ENCODE peak calls at places on chromosomes 16 and 17, in four cellular contexts. One of them, this sample, is unnamed. For H3K36me3 and H3K4me1, the result is how much of the 10 kb centered on the place peaks cover.

GRCh38 chr17:18994626-18995025 is 9.9 kb downstream of the FAM83G start:
- DNase-seq in GM12878: no peak
- DNase-seq in ovary: no peak
- DNase-seq in astrocyte: no peak
- DNase-seq in this sample: no peak

GRCh38 chr17:47705536-47706481 is 11.8 kb downstream of the TBKBP1 start:
- DNase-seq in GM12878: no peak
- DNase-seq in ovary: no peak
- DNase-seq in astrocyte: no peak
- DNase-seq in this sample: peak

GRCh38 chr16:3971261-3971660 is 90.7 kb upstream of the CREBBP start:
- DNase-seq in GM12878: peak
- DNase-seq in ovary: no peak
- DNase-seq in astrocyte: peak
- DNase-seq in this sample: no peak

GRCh38 chr16:29926675-29927522 is 873 bp upstream of the KCTD13 start:
- DNase-seq in GM12878: no peak
- DNase-seq in ovary: no peak
- DNase-seq in astrocyte: no peak
- DNase-seq in this sample: no peak

GRCh38 chr16:1920727-1921155 is 2.5 kb upstream of the HS3ST6 start:
- DNase-seq in GM12878: no peak
- DNase-seq in ovary: no peak
- DNase-seq in astrocyte: no peak
- DNase-seq in this sample: no peak

GRCh38 chr17:71527311-71527710 is 593.5 kb upstream of the SOX9 start:
- DNase-seq in GM12878: no peak
- DNase-seq in ovary: no peak
- DNase-seq in astrocyte: peak
- DNase-seq in this sample: no peak

GRCh38 chr16:4158143-4159093 is 42.2 kb upstream of the ADCY9 start:
- DNase-seq in GM12878: no peak
- DNase-seq in ovary: no peak
- DNase-seq in astrocyte: no peak
- DNase-seq in this sample: no peak

GRCh38 chr17:45648642-45649041 is 135.5 kb upstream of the CRHR1 start:
- DNase-seq in GM12878: no peak
- DNase-seq in ovary: no peak
- DNase-seq in astrocyte: no peak
- DNase-seq in this sample: no peak

GRCh38 chr17:2361361-2361760 is 24.1 kb downstream of the SGSM2 start:
- DNase-seq in GM12878: no peak
- DNase-seq in ovary: peak
- DNase-seq in astrocyte: no peak
- DNase-seq in this sample: no peak

GRCh38 chr17:73899839-73900238 is 255.6 kb upstream of the SDK2 start:
- DNase-seq in GM12878: no peak
- DNase-seq in ovary: no peak
- DNase-seq in astrocyte: no peak
- DNase-seq in this sample: no peak

GRCh38 chr17:20151174-20151573 is 142.0 kb downstream of the SPECC1 start:
- DNase-seq in GM12878: no peak
- DNase-seq in ovary: no peak
- DNase-seq in astrocyte: no peak
- DNase-seq in this sample: no peak

GRCh38 chr17:12024332-12024731 is 3.7 kb downstream of the MAP2K4 start:
- DNase-seq in GM12878: no peak
- DNase-seq in ovary: no peak
- DNase-seq in astrocyte: peak
- DNase-seq in this sample: no peak

GRCh38 chr16:89770367-89770766 is 46.1 kb downstream of the FANCA start:
- DNase-seq in GM12878: no peak
- DNase-seq in ovary: no peak
- DNase-seq in astrocyte: no peak
- DNase-seq in this sample: no peak

GRCh38 chr17:44569459-44569858 is 12.2 kb downstream of the FZD2 start:
- DNase-seq in GM12878: no peak
- DNase-seq in ovary: no peak
- DNase-seq in astrocyte: no peak
- DNase-seq in this sample: no peak

GRCh38 chr17:45715787-45716186 is 68.3 kb upstream of the CRHR1 start:
- DNase-seq in GM12878: no peak
- DNase-seq in ovary: no peak
- DNase-seq in astrocyte: no peak
- DNase-seq in this sample: no peak

GRCh38 chr16:75261590-75262078 is 10.2 kb upstream of the BCAR1 start:
- DNase-seq in GM12878: no peak
- DNase-seq in ovary: no peak
- DNase-seq in astrocyte: no peak
- DNase-seq in this sample: no peak

GRCh38 chr17:8726951-8727555 is 17.6 kb downstream of the CCDC42 start:
- DNase-seq in GM12878: no peak
- DNase-seq in ovary: no peak
- DNase-seq in astrocyte: no peak
- DNase-seq in this sample: no peak

GRCh38 chr17:2423271-2423670 is 22.4 kb upstream of the MNT start:
- DNase-seq in GM12878: no peak
- DNase-seq in ovary: no peak
- DNase-seq in astrocyte: no peak
- DNase-seq in this sample: no peak

GRCh38 chr17:9228408-9229159 is 207.3 kb downstream of the NTN1 start:
- DNase-seq in GM12878: no peak
- DNase-seq in ovary: no peak
- DNase-seq in astrocyte: peak
- DNase-seq in this sample: no peak

GRCh38 chr17:49595328-49595727 is 19.7 kb downstream of the NXPH3 start:
- DNase-seq in GM12878: no peak
- DNase-seq in ovary: no peak
- DNase-seq in astrocyte: no peak
- DNase-seq in this sample: no peak

GRCh38 chr16:89905511-89906140 is 13.0 kb upstream of the MC1R start:
- DNase-seq in GM12878: no peak
- DNase-seq in ovary: no peak
- DNase-seq in astrocyte: no peak
- DNase-seq in this sample: no peak

GRCh38 chr16:535446-536405 is 8.2 kb downstream of the CAPN15 start:
- DNase-seq in GM12878: no peak
- DNase-seq in ovary: no peak
- DNase-seq in astrocyte: peak
- DNase-seq in this sample: no peak

GRCh38 chr17:59372138-59372751 is 40.8 kb downstream of the YPEL2 start:
- DNase-seq in GM12878: peak
- DNase-seq in ovary: no peak
- DNase-seq in astrocyte: peak
- DNase-seq in this sample: no peak

GRCh38 chr17:2947588-2947950 is 115.8 kb downstream of the OR1D5 start:
- DNase-seq in GM12878: no peak
- DNase-seq in ovary: no peak
- DNase-seq in astrocyte: no peak
- DNase-seq in this sample: no peak

GRCh38 chr16:1342526-1343427 is 8.9 kb downstream of the TSR3 start:
- DNase-seq in GM12878: peak
- DNase-seq in ovary: peak
- DNase-seq in astrocyte: peak
- DNase-seq in this sample: peak

GRCh38 chr17:28563475-28563874 is 7.8 kb downstream of the PIGS start:
- DNase-seq in GM12878: no peak
- DNase-seq in ovary: no peak
- DNase-seq in astrocyte: peak
- DNase-seq in this sample: no peak

GRCh38 chr17:53336281-53336680 is 486.4 kb upstream of the KIF2B start:
- DNase-seq in GM12878: no peak
- DNase-seq in ovary: no peak
- DNase-seq in astrocyte: peak
- DNase-seq in this sample: no peak

GRCh38 chr16:77739493-77739892 is 17.2 kb downstream of the NUDT7 start:
- DNase-seq in GM12878: no peak
- DNase-seq in ovary: no peak
- DNase-seq in astrocyte: peak
- DNase-seq in this sample: no peak

GRCh38 chr16:12434567-12434966 is 369.1 kb downstream of the CPPED1 start:
- DNase-seq in GM12878: no peak
- DNase-seq in ovary: no peak
- DNase-seq in astrocyte: no peak
- DNase-seq in this sample: no peak

GRCh38 chr17:82787081-82787848 is 35.4 kb downstream of the TBCD start:
- DNase-seq in GM12878: no peak
- DNase-seq in ovary: no peak
- DNase-seq in astrocyte: peak
- DNase-seq in this sample: no peak

GRCh38 chr17:71032746-71033273 is 863.5 kb downstream of the KCNJ2 start:
- DNase-seq in GM12878: no peak
- DNase-seq in ovary: no peak
- DNase-seq in astrocyte: no peak
- DNase-seq in this sample: no peak

GRCh38 chr17:60542066-60542465 is 16.0 kb upstream of the APPBP2 start:
- DNase-seq in GM12878: no peak
- DNase-seq in ovary: no peak
- DNase-seq in astrocyte: no peak
- DNase-seq in this sample: no peak

GRCh38 chr17:73815474-73815873 is 171.2 kb upstream of the SDK2 start:
- DNase-seq in GM12878: no peak
- DNase-seq in ovary: no peak
- DNase-seq in astrocyte: no peak
- DNase-seq in this sample: no peak

GRCh38 chr16:12231666-12232065 is 255.1 kb downstream of the SNX29 start:
- DNase-seq in GM12878: no peak
- DNase-seq in ovary: no peak
- DNase-seq in astrocyte: peak
- DNase-seq in this sample: no peak

GRCh38 chr17:59435238-59435637 is 103.8 kb downstream of the YPEL2 start:
- DNase-seq in GM12878: no peak
- DNase-seq in ovary: no peak
- DNase-seq in astrocyte: peak
- DNase-seq in this sample: no peak

DNA sequence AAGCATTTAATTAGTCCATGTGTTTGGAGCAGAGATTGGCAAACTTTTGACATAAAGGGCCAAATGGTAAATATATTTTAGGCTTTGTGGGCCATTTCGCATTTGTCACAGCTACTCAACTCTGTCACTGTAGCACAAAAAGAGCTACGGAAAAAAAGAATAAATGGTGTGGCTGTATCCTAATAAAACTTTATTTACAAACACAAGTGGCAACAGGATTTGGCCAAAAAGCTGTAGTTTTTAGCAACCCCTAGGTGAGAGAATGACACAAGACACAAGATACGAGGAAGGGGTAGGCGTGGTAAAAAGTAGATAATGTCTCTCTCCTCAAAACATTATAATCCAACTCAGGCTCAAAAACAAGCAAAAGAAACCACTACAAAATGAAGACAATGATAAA is 66.5 kb downstream of the TTC19 start:
- DNase-seq in GM12878: no peak
- DNase-seq in ovary: no peak
- DNase-seq in astrocyte: no peak
- DNase-seq in this sample: no peak
- H3K36me3 ChIP-seq in GM12878: half or more
- H3K36me3 ChIP-seq in ovary: under half
- H3K36me3 ChIP-seq in astrocyte: half or more
- H3K36me3 ChIP-seq in this sample: half or more

GRCh38 chr16:10240854-10241613 is 58.8 kb upstream of the GRIN2A start:
- DNase-seq in GM12878: no peak
- DNase-seq in ovary: no peak
- DNase-seq in astrocyte: peak
- DNase-seq in this sample: no peak
- H3K4me3 ChIP-seq in GM12878: no peak
- H3K4me3 ChIP-seq in ovary: no peak
- H3K4me3 ChIP-seq in astrocyte: no peak
- H3K4me3 ChIP-seq in this sample: no peak

GRCh38 chr17:81476097-81476496 is 36.5 kb downstream of the ACTG1 start:
- DNase-seq in GM12878: no peak
- DNase-seq in ovary: no peak
- DNase-seq in astrocyte: no peak
- DNase-seq in this sample: peak
- H3K4me1 ChIP-seq in GM12878: under half
- H3K4me1 ChIP-seq in ovary: under half
- H3K4me1 ChIP-seq in astrocyte: under half
- H3K4me1 ChIP-seq in this sample: under half

DNA sequence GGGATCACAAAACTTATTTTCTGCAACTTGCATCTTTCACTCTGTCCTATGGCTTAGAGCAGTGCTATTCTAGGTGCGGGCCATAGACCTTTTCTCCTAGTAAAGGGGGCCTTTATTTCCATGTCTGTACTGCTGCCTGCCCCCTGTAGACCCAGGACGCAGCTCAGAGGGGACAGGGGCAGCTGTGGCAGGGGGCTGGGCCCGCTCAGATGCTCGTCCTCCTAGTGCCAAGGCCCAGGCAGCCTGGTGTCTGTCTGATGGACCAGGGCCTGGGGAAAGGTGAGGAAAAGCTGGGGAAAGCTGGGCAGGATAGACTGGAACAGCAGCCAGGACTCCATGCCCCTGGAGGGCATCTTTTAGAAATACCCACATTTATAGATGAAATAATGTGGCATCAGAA is 25.6 kb downstream of the VAC14 start:
- DNase-seq in GM12878: no peak
- DNase-seq in ovary: no peak
- DNase-seq in astrocyte: no peak
- DNase-seq in this sample: no peak
- H3K36me3 ChIP-seq in GM12878: under half
- H3K36me3 ChIP-seq in ovary: under half
- H3K36me3 ChIP-seq in astrocyte: under half
- H3K36me3 ChIP-seq in this sample: under half

DNA sequence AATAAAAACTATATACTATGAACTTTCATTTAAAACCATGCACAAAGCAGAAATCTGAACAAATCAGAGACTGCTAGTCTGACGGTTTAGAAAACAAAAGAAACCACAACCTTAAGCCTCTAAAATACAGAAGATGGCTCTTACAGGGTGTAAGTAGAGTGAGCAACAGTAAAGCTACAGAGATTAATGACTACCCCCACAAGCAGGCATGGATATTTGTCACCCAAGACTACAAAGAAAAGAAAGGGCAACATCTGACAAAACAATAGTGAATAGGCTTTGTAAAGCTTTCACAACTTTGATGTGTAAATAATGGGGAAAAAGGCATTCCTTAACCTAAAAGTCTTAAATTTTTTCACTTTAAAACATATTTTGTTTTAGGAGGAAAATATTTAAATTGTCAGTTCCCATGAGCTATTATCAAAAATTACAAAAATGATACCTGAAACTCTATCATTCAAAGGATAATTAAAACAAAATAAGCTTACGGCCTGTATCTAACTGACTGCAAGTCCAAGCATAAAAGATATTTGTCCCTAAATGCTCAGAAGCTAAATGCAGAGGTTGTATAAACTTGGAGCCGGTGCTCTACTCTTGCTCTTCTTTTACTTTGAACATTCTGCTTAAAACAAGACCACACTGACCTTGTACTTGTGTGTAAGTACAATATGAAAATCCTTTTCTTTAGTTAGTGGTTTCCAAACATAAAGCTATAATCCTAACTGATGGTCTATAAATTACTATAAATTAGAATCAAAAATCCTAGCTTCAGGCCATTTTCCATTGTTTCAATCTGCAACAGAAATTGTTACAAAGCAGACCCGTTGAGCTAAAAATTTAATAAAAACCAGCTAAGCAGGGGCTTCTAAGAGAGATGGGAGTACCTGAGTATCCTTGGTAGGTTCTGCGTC is 74.8 kb downstream of the SPAG9 start:
- DNase-seq in GM12878: no peak
- DNase-seq in ovary: no peak
- DNase-seq in astrocyte: peak
- DNase-seq in this sample: no peak
- H3K4me3 ChIP-seq in GM12878: no peak
- H3K4me3 ChIP-seq in ovary: peak
- H3K4me3 ChIP-seq in astrocyte: peak
- H3K4me3 ChIP-seq in this sample: no peak

This sample was measured in CD4-positive, alpha-beta memory T cell.